ENCODE peak calls at places on chromosomes 16 and 17, in four cellular contexts. T is K562, Q is HL-60, O is GM12878. W is an unnamed sample.
A peak's percentile ranks its signal among the peaks of the same experiment; 100 is the strongest.

GRCh38 chr17:7380855-7381683 is at the start of gene TNK1:
- DNase-seq in T (peak; percentile 69), Q (no peak), O (no peak), W (no peak)

GRCh38 chr16:68257906-68258800 is 6.2 kb upstream of the SLC7A6 start:
- DNase-seq in T (no peak), Q (peak; percentile 36), O (no peak), W (no peak)

GRCh38 chr17:47363171-47363570 is 39.4 kb downstream of the EFCAB13 start:
- DNase-seq in T (no peak), Q (no peak), O (no peak), W (no peak)

GRCh38 chr17:19753049-19753444 is 4.9 kb upstream of the ALDH3A1 start:
- DNase-seq in T (no peak), Q (peak; percentile 28), O (no peak), W (no peak)

GRCh38 chr17:77734371-77735050 is 224.0 kb upstream of the TNRC6C start:
- DNase-seq in T (peak; percentile 61), Q (peak; percentile 14), O (no peak), W (no peak)

GRCh38 chr16:12588510-12588909 is 215.2 kb downstream of the CPPED1 start:
- DNase-seq in T (no peak), Q (no peak), O (no peak), W (no peak)

GRCh38 chr17:63635787-63636186 is 13.6 kb downstream of the MAP3K3 start:
- DNase-seq in T (no peak), Q (no peak), O (no peak), W (no peak)

GRCh38 chr17:17511293-17511741 is 15.1 kb upstream of the RASD1 start:
- DNase-seq in T (no peak), Q (no peak), O (no peak), W (no peak)

GRCh38 chr16:19655242-19655777 is 62.7 kb downstream of the KNOP1 start:
- DNase-seq in T (no peak), Q (no peak), O (no peak), W (no peak)

GRCh38 chr16:52489894-52490293 is 57.0 kb downstream of the TOX3 start:
- DNase-seq in T (no peak), Q (no peak), O (no peak), W (no peak)

GRCh38 chr17:39972271-39972670 is 8.3 kb upstream of the PSMD3 start:
- DNase-seq in T (peak; percentile 51), Q (no peak), O (no peak), W (no peak)

GRCh38 chr16:75987323-75987722 is 261.0 kb upstream of the CPHXL start:
- DNase-seq in T (no peak), Q (no peak), O (no peak), W (no peak)

GRCh38 chr16:25608002-25608401 is 83.8 kb upstream of the HS3ST4 start:
- DNase-seq in T (peak; percentile 12), Q (no peak), O (no peak), W (no peak)

GRCh38 chr17:27976331-27976730 is 66.1 kb upstream of the NLK start:
- DNase-seq in T (no peak), Q (no peak), O (peak; percentile 47), W (no peak)

GRCh38 chr17:19415806-19416775 is 5.1 kb downstream of the RNF112 start:
- DNase-seq in T (no peak), Q (no peak), O (no peak), W (no peak)

GRCh38 chr16:85082553-85083050 is 29.7 kb downstream of the CIBAR2 start:
- DNase-seq in T (no peak), Q (no peak), O (no peak), W (peak; percentile 62)

GRCh38 chr17:49548506-49549310 is 27.0 kb upstream of the NXPH3 start:
- DNase-seq in T (peak; percentile 65), Q (no peak), O (no peak), W (no peak)

GRCh38 chr17:74282587-74283370 is 8.7 kb downstream of the DNAI2 start:
- DNase-seq in T (peak; percentile 44), Q (no peak), O (peak; percentile 69), W (no peak)

GRCh38 chr17:32723310-32723955 is 153.5 kb downstream of the MYO1D start:
- DNase-seq in T (peak; percentile 24), Q (no peak), O (no peak), W (no peak)

GRCh38 chr17:72511874-72512273 is 391.1 kb downstream of the SOX9 start:
- DNase-seq in T (no peak), Q (no peak), O (no peak), W (no peak)

GRCh38 chr16:84726670-84727467 is 27.1 kb downstream of the USP10 start:
- DNase-seq in T (no peak), Q (peak; percentile 51), O (peak; percentile 72), W (no peak)

GRCh38 chr17:57462007-57462579 is 205.8 kb downstream of the MSI2 start:
- DNase-seq in T (no peak), Q (no peak), O (no peak), W (no peak)

DNA sequence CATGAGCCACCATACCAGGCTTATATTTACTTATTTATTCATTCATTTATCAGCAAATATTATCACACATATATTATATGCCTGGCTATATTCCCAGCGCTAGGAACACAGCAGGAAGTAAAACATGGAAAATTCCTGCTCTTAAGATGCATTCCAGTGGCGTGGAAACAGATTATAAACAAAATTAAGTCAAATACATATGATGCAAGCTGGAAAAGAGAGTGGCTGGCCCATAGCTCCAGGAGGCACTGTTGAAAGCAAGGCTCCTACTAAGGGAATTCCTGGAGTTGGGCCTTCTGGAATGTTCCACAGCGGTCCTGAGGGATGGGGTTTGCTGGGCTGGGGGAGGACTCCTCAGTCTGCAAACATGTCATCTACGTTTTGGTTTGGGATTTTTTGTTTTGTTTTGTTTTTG is 18.4 kb downstream of the ADCY9 start:
- DNase-seq in T (no peak), Q (no peak), O (no peak), W (no peak)
- TF ChIP-seq SPI1 in T (no peak), Q (no peak), O (no peak), W (no peak)

DNA sequence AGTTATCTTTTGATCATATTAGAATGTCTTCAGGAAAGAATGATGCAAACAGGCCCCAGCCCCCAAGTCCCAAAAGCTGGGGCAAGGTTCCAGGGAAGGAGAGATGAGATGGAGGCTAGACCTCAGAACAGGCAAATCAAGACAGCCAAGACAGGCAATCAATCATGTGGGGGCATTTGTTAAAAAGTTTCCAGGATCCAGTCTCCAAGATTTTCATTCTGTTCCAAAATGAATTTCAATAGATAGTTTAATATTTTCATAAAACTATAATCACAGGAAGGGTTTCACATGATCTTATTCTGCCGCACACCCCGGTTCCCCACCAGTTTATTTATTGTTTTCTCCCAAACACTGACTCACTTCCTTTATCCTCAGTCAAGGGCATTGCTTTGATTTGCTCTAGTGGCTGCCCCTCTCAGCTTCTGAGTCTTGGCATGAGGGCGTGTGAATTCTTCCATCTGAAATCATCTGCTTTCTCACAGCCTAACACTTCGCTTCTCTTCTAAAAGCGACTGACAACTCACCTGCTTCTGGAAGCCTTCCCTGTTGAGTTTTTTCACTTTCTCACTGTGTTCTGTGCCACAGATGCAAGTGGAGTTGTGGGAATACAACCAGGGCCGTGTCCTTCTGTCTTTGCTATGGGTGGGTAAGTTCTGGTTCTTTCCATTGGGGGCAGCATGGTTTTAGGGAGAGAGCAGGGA is 12.2 kb upstream of the TERF2 start:
- DNase-seq in T (peak; percentile 49), Q (no peak), O (peak; percentile 19), W (no peak)
- TF ChIP-seq SPI1 in T (no peak), Q (no peak), O (no peak), W (peak; percentile 16)

GRCh38 chr16:69319381-69319780 is 8.2 kb downstream of the VPS4A start:
- DNase-seq in T (no peak), Q (no peak), O (no peak), W (no peak)
- TF ChIP-seq SPI1 in T (no peak), Q (no peak), O (no peak), W (no peak)

GRCh38 chr17:11744696-11745095 is 146.4 kb downstream of the DNAH9 start:
- DNase-seq in T (no peak), Q (no peak), O (no peak), W (no peak)
- TF ChIP-seq SPI1 in T (no peak), Q (no peak), O (no peak), W (no peak)

GRCh38 chr16:54061454-54061853 is 225.1 kb downstream of the IRX3 start:
- DNase-seq in T (no peak), Q (no peak), O (no peak), W (no peak)
- TF ChIP-seq SPI1 in T (no peak), Q (no peak), O (no peak), W (no peak)

GRCh38 chr16:2767140-2767731 is 9.8 kb downstream of the ELOB start:
- DNase-seq in T (no peak), Q (peak; percentile 2), O (no peak), W (no peak)
- TF ChIP-seq SPI1 in T (no peak), Q (no peak), O (no peak), W (no peak)

DNA sequence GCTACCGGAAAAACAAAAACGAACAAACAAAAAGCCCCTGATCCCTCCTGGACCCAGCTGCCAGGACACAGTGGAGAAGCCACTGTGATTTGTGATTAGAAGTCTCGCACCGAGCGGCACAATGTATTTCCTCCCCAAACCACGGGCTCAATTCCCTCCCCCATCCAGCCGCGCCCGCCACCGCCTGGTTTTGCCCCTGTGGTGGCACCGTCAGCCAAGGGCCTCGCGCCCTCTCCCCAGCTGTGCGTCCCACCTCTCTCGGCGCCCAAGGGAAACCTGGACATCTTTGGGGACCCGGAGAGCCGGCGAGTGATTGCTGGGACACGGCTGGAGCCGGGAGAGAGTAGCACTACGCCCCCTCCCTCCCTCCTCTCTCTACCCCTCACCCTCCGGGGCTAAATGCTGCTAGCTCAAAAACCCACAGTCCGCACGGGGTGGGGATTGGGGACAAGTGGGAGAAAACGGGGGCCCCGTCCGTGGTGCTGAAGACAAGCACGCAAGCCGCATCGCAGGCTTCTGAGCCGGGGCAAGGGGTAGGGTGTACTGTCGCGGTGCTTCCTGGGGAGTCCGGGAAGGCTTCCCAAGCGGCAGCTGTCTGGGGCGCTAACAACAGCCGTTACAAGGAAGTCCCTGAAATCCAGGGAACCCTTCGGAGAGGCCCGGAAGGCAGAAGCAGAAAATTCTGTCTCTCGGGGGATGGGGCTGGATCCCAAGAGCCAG is 1.5 kb downstream of the CBLN1 start:
- DNase-seq in T (no peak), Q (no peak), O (no peak), W (no peak)
- TF ChIP-seq SPI1 in T (no peak), Q (no peak), O (no peak), W (no peak)

W was measured in GM12891.